ENCODE peak calls at places on chromosomes 2 and 18, in four cellular contexts. One of them, this sample, is unnamed.

GRCh38 chr2:218889937-218890336 is 9.3 kb downstream of the WNT10A start:
- DNase-seq in esophagus squamous epithelium: no peak
- DNase-seq in Peyer's patch: no peak
- DNase-seq in H9: no peak
- DNase-seq in this sample: no peak

GRCh38 chr2:101788995-101789970 is 91.8 kb downstream of the MAP4K4 start:
- DNase-seq in esophagus squamous epithelium: no peak
- DNase-seq in H9: no peak
- DNase-seq in Peyer's patch: no peak
- DNase-seq in this sample: peak; percentile 81

GRCh38 chr2:70553584-70554337 is at the start of gene TGFA:
- DNase-seq in esophagus squamous epithelium: no peak
- DNase-seq in Peyer's patch: peak; percentile 32
- DNase-seq in H9: peak; percentile 94
- DNase-seq in this sample: peak; percentile 80

GRCh38 chr2:65017335-65017734 is 28.1 kb downstream of the SLC1A4 start:
- DNase-seq in esophagus squamous epithelium: no peak
- DNase-seq in H9: no peak
- DNase-seq in Peyer's patch: peak; percentile 68
- DNase-seq in this sample: peak; percentile 21

GRCh38 chr2:88059979-88060906 is 4.7 kb upstream of the KRCC1 start:
- DNase-seq in H9: no peak
- DNase-seq in esophagus squamous epithelium: no peak
- DNase-seq in Peyer's patch: no peak
- DNase-seq in this sample: peak; percentile 12

GRCh38 chr2:96869824-96870630 is at the start of gene SEMA4C:
- DNase-seq in esophagus squamous epithelium: no peak
- DNase-seq in Peyer's patch: peak; percentile 47
- DNase-seq in H9: no peak
- DNase-seq in this sample: no peak

GRCh38 chr2:24815171-24815570 is 21.9 kb downstream of the CENPO start:
- DNase-seq in Peyer's patch: no peak
- DNase-seq in H9: no peak
- DNase-seq in esophagus squamous epithelium: no peak
- DNase-seq in this sample: no peak

GRCh38 chr18:57691363-57691762 is 69.7 kb upstream of the NARS1 start:
- DNase-seq in H9: no peak
- DNase-seq in esophagus squamous epithelium: no peak
- DNase-seq in Peyer's patch: no peak
- DNase-seq in this sample: no peak

GRCh38 chr2:238555786-238556542 is 129.2 kb downstream of the ASB1 start:
- DNase-seq in H9: no peak
- DNase-seq in esophagus squamous epithelium: no peak
- DNase-seq in Peyer's patch: no peak
- DNase-seq in this sample: no peak

GRCh38 chr18:10139783-10140410 is 226.1 kb downstream of the VAPA start:
- DNase-seq in esophagus squamous epithelium: no peak
- DNase-seq in H9: no peak
- DNase-seq in Peyer's patch: no peak
- DNase-seq in this sample: no peak

GRCh38 chr2:237987263-237987662 is 20.4 kb downstream of the UBE2F start:
- DNase-seq in esophagus squamous epithelium: no peak
- DNase-seq in H9: no peak
- DNase-seq in Peyer's patch: no peak
- DNase-seq in this sample: no peak

GRCh38 chr2:230218411-230218810 is 1.4 kb downstream of the SP110 start:
- DNase-seq in Peyer's patch: no peak
- DNase-seq in H9: no peak
- DNase-seq in esophagus squamous epithelium: no peak
- DNase-seq in this sample: no peak

This sample was measured in dermis microvascular lymphatic vessel endothelial cell.